ENCODE peak calls at places on chromosome 7, in ten cellular contexts. M is heart left ventricle, J is cardiac muscle cell, D is HCT116, T is suprapubic skin, N is GM23338, X is PC-9, L is lower lobe of right lung, V is right atrium auricular region, P is neuronal stem cell. B is an unnamed sample. For H3K4me1, the result is how much of the 10 kb centered on the place peaks cover.

GRCh38 chr7:72017756-72018155 is 394.4 kb downstream of the CALN1 start:
- DNase-seq in M (no peak), J (no peak), D (no peak), T (no peak), N (no peak), X (no peak), L (no peak), V (peak), P (no peak), B (no peak)

GRCh38 chr7:27151945-27152815 is at the start of gene HOXA3:
- DNase-seq in M (peak), J (no peak), D (no peak), T (peak), N (peak), X (no peak), L (peak), V (no peak), P (no peak), B (no peak)

GRCh38 chr7:92251181-92251580 is 5.4 kb downstream of the ANKIB1 start:
- DNase-seq in M (no peak), J (no peak), D (no peak), T (no peak), N (no peak), X (no peak), L (no peak), V (no peak), P (no peak), B (no peak)

GRCh38 chr7:101104193-101104713 is 19.0 kb downstream of the TRIM56 start:
- DNase-seq in M (no peak), J (no peak), D (no peak), T (no peak), N (no peak), X (no peak), L (no peak), V (no peak), P (no peak), B (no peak)

GRCh38 chr7:66150471-66150870 is 35.8 kb downstream of the CRCP start:
- DNase-seq in M (peak), J (no peak), D (no peak), T (no peak), N (no peak), X (no peak), L (no peak), V (peak), P (no peak), B (peak)

GRCh38 chr7:156650042-156650441 is 9.5 kb downstream of the RNF32 start:
- DNase-seq in M (no peak), J (no peak), D (peak), T (no peak), N (peak), X (no peak), L (no peak), V (no peak), P (no peak), B (peak)

GRCh38 chr7:142927085-142927745 is 6.3 kb downstream of the TRPV5 start:
- DNase-seq in M (no peak), J (no peak), D (no peak), T (peak), N (no peak), X (no peak), L (no peak), V (peak), P (no peak), B (no peak)

GRCh38 chr7:106056513-106057203 is 55.5 kb downstream of the SYPL1 start:
- DNase-seq in M (peak), J (peak), D (peak), T (peak), N (peak), X (peak), L (peak), V (no peak), P (no peak), B (peak)

GRCh38 chr7:98995523-98996161 is 117.3 kb downstream of the TRRAP start:
- DNase-seq in M (no peak), J (no peak), D (no peak), T (peak), N (no peak), X (no peak), L (no peak), V (no peak), P (no peak), B (no peak)

GRCh38 chr7:24702674-24703235 is 54.5 kb downstream of the GSDME start:
- DNase-seq in M (no peak), J (no peak), D (no peak), T (no peak), N (no peak), X (no peak), L (no peak), V (no peak), P (no peak), B (no peak)

GRCh38 chr7:2180081-2180480 is 52.7 kb downstream of the MAD1L1 start:
- DNase-seq in M (no peak), J (peak), D (no peak), T (no peak), N (no peak), X (no peak), L (no peak), V (peak), P (no peak), B (no peak)
- H3K27ac ChIP-seq in M (no peak), J (peak), D (no peak), T (no peak), N (peak), X (no peak), L (no peak), V (no peak), P (peak), B (no peak)

DNA sequence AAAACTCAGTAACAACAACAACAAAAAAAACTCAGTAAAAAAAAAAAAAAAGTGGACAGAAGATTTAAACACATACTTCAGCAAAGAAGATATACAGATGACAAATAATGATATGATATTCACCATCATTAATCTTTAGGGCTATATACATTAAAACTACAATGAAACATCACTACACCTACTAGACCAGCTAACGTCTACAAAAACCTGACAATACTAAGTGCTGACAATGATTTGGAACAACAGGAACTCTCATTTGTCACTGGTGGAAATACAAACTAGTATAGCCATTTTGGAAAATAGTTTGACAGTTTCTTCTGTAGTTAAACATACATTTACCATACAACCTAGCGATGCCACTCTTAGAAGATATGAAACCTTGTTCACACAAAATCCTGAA is 171.8 kb upstream of the RHEB start:
- DNase-seq in M (no peak), J (no peak), D (no peak), T (no peak), N (no peak), X (peak), L (no peak), V (no peak), P (no peak), B (no peak)
- H3K4me1 ChIP-seq in M (under half), J (half or more), D (half or more), T (half or more), N (under half), X (half or more), L (half or more), V (half or more), P (under half), B (under half)

DNA sequence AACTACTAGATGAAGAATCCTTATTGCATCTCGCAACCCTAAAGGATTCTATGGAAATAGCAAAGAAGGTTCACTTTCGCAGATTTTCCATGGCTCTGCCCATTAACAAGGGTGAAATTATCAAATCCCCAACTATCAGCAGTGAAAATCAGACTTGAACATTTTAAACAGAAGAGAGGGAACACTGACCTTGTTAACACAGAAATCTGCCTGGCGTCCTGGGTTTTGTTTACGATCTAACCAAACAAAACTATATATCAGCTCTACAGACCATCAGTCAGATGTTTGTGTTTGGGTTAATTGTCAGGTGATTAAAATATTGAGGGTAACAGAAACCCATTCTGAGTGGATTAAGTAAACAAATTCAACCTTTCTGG is 1.9 kb downstream of the CTTNBP2 start:
- DNase-seq in M (no peak), J (no peak), D (no peak), T (no peak), N (no peak), X (no peak), L (no peak), V (no peak), P (no peak), B (no peak)
- H3K4me3 ChIP-seq in M (no peak), J (peak), D (no peak), T (peak), N (peak), X (no peak), L (no peak), V (peak), P (no peak), B (no peak)

GRCh38 chr7:18163091-18163490 is 135.4 kb upstream of the PRPS1L1 start:
- DNase-seq in M (no peak), J (no peak), D (no peak), T (no peak), N (no peak), X (no peak), L (no peak), V (no peak), P (no peak), B (no peak)
- H3K27ac ChIP-seq in M (no peak), J (no peak), D (no peak), T (no peak), N (no peak), X (no peak), L (no peak), V (no peak), P (no peak), B (no peak)

GRCh38 chr7:74612015-74612829 is 45.3 kb upstream of the GTF2I start:
- DNase-seq in M (no peak), J (peak), D (no peak), T (peak), N (peak), X (peak), L (peak), V (no peak), P (no peak), B (peak)

GRCh38 chr7:74606909-74607255 is 50.6 kb upstream of the GTF2I start:
- DNase-seq in M (no peak), J (no peak), D (no peak), T (no peak), N (no peak), X (no peak), L (no peak), V (no peak), P (no peak), B (no peak)

GRCh38 chr7:74604326-74605020 is 53.0 kb upstream of the GTF2I start:
- DNase-seq in M (no peak), J (no peak), D (no peak), T (no peak), N (no peak), X (peak), L (peak), V (no peak), P (no peak), B (no peak)

DNA sequence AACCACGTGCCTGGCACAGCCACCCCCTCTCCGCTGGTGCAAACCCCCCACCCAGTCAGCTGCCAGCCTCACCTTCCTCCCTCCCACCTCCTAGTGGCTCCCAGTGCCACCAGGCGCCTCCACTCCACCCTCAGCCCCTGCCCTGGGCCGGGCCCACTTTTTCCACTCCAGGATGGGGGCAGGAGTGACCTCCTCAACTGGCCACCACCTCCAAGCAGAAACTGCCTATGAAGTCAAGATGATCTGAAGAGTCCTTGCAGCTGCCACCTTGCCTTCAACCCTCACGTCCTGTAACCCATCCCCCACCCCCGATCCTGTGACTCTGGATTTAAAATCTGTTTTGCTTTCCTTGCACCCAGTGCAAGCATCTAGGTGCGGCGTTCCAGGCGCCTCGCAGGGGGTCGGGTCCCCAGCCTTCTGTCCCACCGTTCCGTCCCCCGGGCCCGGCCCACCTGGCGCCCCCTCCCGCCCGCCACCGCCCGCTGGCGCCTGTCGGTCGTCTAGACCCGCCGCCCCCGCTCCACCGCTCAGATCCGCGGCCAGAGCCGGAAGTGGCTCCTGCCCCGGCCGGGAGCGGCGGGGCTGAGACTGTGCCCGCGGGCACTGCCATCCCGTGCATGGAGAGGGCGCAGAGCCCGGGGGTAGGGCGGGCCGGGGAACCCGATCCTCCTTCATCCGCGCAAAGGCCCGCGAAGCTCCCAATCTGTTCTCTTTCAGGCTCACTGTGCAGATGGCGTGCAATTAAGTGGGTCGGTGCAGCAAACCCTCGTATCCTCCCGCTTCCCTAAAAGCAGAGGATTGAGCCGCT is 51.2 kb upstream of the GTF2I start:
- DNase-seq in M (peak), J (peak), D (no peak), T (no peak), N (peak), X (no peak), L (peak), V (no peak), P (no peak), B (no peak)
- H3K4me1 ChIP-seq in M (under half), J (under half), D (half or more), T (under half), N (under half), X (under half), L (under half), V (under half), P (under half), B (under half)

GRCh38 chr7:45026984-45027773 is 27.2 kb downstream of the CCM2 start:
- DNase-seq in M (no peak), J (no peak), D (no peak), T (no peak), N (no peak), X (no peak), L (no peak), V (no peak), P (no peak), B (no peak)
- H3K4me3 ChIP-seq in M (peak), J (no peak), D (no peak), T (peak), N (no peak), X (no peak), L (peak), V (no peak), P (peak), B (no peak)

DNA sequence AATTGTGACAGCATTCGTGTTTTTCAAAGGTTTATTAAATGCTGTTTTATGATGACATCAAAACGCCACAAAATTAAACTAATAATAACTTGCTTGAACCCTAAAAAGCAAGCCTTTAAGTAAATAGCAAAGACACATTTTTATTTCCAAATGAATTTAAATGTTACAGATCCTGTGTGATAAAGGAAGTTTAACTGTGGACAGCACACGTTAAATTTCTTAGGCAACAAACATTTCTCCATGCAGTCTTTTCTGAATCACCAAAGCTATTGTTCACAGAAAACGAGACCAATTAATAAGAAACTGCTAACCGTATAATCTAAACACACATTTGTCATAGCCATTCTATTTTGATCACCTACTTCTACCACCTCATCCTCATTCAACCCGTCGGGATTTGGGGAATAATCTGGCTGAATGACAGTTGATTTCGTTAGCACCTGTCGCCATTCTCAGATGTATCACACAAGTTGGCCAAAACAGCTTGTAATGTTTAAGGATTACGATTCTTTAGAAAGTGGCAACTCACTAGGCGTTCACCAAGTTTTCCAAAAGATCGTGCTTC is 1.3 kb downstream of the EZH2 start:
- DNase-seq in M (no peak), J (no peak), D (no peak), T (no peak), N (no peak), X (no peak), L (no peak), V (no peak), P (no peak), B (peak)
- H3K27ac ChIP-seq in M (peak), J (peak), D (peak), T (peak), N (no peak), X (peak), L (peak), V (no peak), P (no peak), B (peak)

DNA sequence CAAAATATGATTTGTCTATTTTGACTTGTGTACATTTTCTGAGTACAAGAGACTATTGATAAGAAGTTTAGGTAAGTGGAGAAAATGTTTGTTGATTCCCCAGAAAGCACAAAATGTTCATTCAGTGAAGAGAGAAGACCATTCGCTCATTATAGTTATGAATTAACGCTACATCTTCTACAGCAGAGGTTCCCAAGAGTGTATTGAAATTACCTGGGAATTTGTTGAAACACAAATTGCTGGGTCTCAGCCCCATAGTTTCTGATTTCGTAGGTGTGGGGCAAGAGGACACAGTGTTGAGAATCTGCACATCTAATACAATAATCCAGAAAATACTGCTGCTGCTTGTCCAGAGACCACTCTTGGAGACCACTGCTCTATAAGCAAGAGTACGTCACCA is 24.2 kb downstream of the JAZF1 start:
- DNase-seq in M (no peak), J (no peak), D (no peak), T (no peak), N (no peak), X (no peak), L (no peak), V (no peak), P (no peak), B (no peak)
- H3K4me1 ChIP-seq in M (half or more), J (under half), D (under half), T (under half), N (under half), X (under half), L (under half), V (under half), P (under half), B (under half)

GRCh38 chr7:33761440-33762080 is 143.8 kb upstream of the BMPER start:
- DNase-seq in M (no peak), J (no peak), D (no peak), T (no peak), N (no peak), X (no peak), L (no peak), V (no peak), P (no peak), B (peak)
- H3K4me3 ChIP-seq in M (no peak), J (no peak), D (no peak), T (no peak), N (no peak), X (no peak), L (no peak), V (no peak), P (no peak), B (peak)